ENCODE peak calls at places on chromosomes 6 and 20, in nine cellular contexts. B is Caco-2, D is HepG2, U is cardiac muscle cell, S is neuronal stem cell, V is uterus, K is psoas muscle, N is lung, Y is adrenal gland. W is an unnamed sample.
A peak's percentile ranks its signal among the peaks of the same experiment; 100 is the strongest.

GRCh38 chr20:45685896-45686295 is 15.9 kb upstream of the WFDC11 start:
- DNase-seq in V (no peak), K (no peak), D (no peak), S (no peak), U (peak; percentile 1), Y (no peak), B (peak; percentile 55), N (no peak), W (no peak)

GRCh38 chr20:50418890-50419642 is 91.1 kb upstream of the PTPN1 start:
- DNase-seq in K (no peak), Y (peak; percentile 41), D (no peak), N (peak; percentile 54), B (no peak), S (no peak), U (no peak), V (peak; percentile 60), W (no peak)

GRCh38 chr6:89956182-89956581 is 61.9 kb downstream of the GJA10 start:
- DNase-seq in Y (no peak), U (no peak), D (no peak), B (no peak), S (no peak), N (no peak), K (no peak), V (no peak), W (no peak)

GRCh38 chr6:139028242-139028657 is 295 bp upstream of the ABRACL start:
- DNase-seq in K (no peak), N (no peak), B (no peak), Y (no peak), U (no peak), S (no peak), D (no peak), V (no peak), W (no peak)

GRCh38 chr6:79833264-79833663 is 114.1 kb downstream of the ELOVL4 start:
- DNase-seq in D (no peak), K (no peak), S (no peak), V (no peak), B (no peak), U (peak; percentile 7), Y (no peak), N (no peak), W (peak; percentile 61)

GRCh38 chr6:25377672-25378071 is 98.5 kb downstream of the CARMIL1 start:
- DNase-seq in V (no peak), U (no peak), K (no peak), Y (no peak), S (no peak), N (no peak), B (no peak), D (no peak), W (no peak)

GRCh38 chr6:19818805-19819204 is 18.4 kb upstream of the ID4 start:
- DNase-seq in Y (no peak), S (no peak), N (no peak), V (no peak), D (no peak), U (no peak), K (no peak), B (no peak), W (no peak)

GRCh38 chr20:18943542-18943941 is 130.0 kb downstream of the SCP2D1 start:
- DNase-seq in B (no peak), K (peak; percentile 23), Y (no peak), N (no peak), U (no peak), S (no peak), V (no peak), D (no peak), W (no peak)

GRCh38 chr20:11267131-11267761 is 593.4 kb upstream of the JAG1 start:
- DNase-seq in D (peak; percentile 79), Y (peak; percentile 72), B (peak; percentile 80), U (peak; percentile 96), V (peak; percentile 71), K (peak; percentile 27), N (peak; percentile 34), S (peak; percentile 51), W (no peak)

GRCh38 chr20:9838378-9839295 is at the start of gene PAK5:
- DNase-seq in V (no peak), D (peak; percentile 53), K (peak; percentile 16), S (peak; percentile 89), Y (peak; percentile 84), U (peak; percentile 60), N (peak; percentile 68), B (peak; percentile 62), W (peak; percentile 77)

GRCh38 chr6:169556758-169557505 is 144.9 kb downstream of the WDR27 start:
- DNase-seq in S (no peak), B (no peak), D (no peak), V (no peak), N (no peak), K (no peak), U (no peak), Y (no peak), W (no peak)

GRCh38 chr20:37295001-37295400 is 5.5 kb downstream of the MANBAL start:
- DNase-seq in S (no peak), U (peak; percentile 90), K (no peak), N (no peak), B (no peak), Y (peak; percentile 84), V (peak; percentile 81), D (no peak), W (no peak)

GRCh38 chr6:10532392-10532791 is 11.2 kb downstream of the GCNT2 start:
- DNase-seq in D (no peak), K (no peak), Y (no peak), B (no peak), V (no peak), S (no peak), U (no peak), N (no peak), W (no peak)

GRCh38 chr6:25058387-25058786 is 122.6 kb upstream of the RIPOR2 start:
- DNase-seq in V (no peak), S (no peak), Y (no peak), K (no peak), B (no peak), N (no peak), D (no peak), U (no peak), W (no peak)

GRCh38 chr20:62104791-62105345 is 17.4 kb upstream of the LSM14B start:
- DNase-seq in N (no peak), S (no peak), V (peak; percentile 86), B (no peak), U (peak; percentile 3), Y (no peak), K (no peak), D (no peak), W (no peak)

GRCh38 chr20:62103508-62104233 is 18.6 kb upstream of the LSM14B start:
- DNase-seq in N (no peak), K (no peak), B (no peak), V (no peak), Y (no peak), D (no peak), S (no peak), U (no peak), W (no peak)

GRCh38 chr20:62097881-62098407 is 24.3 kb upstream of the LSM14B start:
- DNase-seq in N (no peak), S (no peak), K (no peak), B (no peak), Y (no peak), D (no peak), U (no peak), V (no peak), W (no peak)

GRCh38 chr20:62104234-62104789 is 18.0 kb upstream of the LSM14B start:
- DNase-seq in U (no peak), K (no peak), S (no peak), N (no peak), V (no peak), D (no peak), B (no peak), Y (no peak), W (no peak)

GRCh38 chr20:62101078-62101477 is 21.2 kb upstream of the LSM14B start:
- DNase-seq in U (no peak), N (no peak), B (no peak), Y (no peak), D (no peak), V (no peak), K (no peak), S (no peak), W (no peak)
- H3K9me3 ChIP-seq in U (no peaks in the 10 kb centered on the region), N (peaks cover 55% of the 10 kb centered on the region), B (peaks cover 14% of the 10 kb centered on the region), Y (no peaks in the 10 kb centered on the region), D (no peaks in the 10 kb centered on the region), V (no peaks in the 10 kb centered on the region), K (peaks cover 6% of the 10 kb centered on the region), S (peaks cover 14% of the 10 kb centered on the region), W (no peaks in the 10 kb centered on the region)

GRCh38 chr20:48738399-48739304 is 89.1 kb downstream of the PREX1 start:
- DNase-seq in U (no peak), N (no peak), V (no peak), S (no peak), Y (no peak), D (peak; percentile 69), B (no peak), K (no peak), W (no peak)
- H3K4me1 ChIP-seq in U (peaks cover 12% of the 10 kb centered on the region), N (peaks cover 20% of the 10 kb centered on the region), V (no peaks in the 10 kb centered on the region), S (no peaks in the 10 kb centered on the region), Y (no peaks in the 10 kb centered on the region), D (peaks cover 26% of the 10 kb centered on the region), B (no peaks in the 10 kb centered on the region), K (peaks cover 8% of the 10 kb centered on the region), W (peaks cover 12% of the 10 kb centered on the region)

GRCh38 chr6:120473804-120474203 is 860.5 kb downstream of the TBC1D32 start:
- DNase-seq in K (no peak), V (no peak), Y (no peak), B (no peak), D (no peak), N (no peak), S (no peak), U (no peak), W (no peak)

DNA sequence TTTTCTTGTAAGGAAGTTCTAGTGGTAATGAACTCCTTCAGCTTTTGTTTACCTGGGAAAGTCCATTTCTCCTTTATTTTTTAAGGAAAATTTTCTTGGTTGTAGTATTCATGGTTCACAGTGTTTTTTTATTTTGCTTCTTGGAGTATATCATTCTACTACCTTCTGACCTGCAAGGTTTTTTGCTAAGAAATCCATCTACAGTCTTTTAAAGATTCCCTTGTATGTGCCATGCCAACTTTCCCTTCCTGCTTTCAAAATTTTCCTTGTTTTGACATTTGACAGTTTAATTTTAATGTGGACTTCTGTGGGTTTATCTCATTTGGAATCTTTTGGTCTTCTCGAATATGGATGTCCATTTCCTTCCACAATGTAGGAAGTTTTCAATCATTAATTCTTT is 855.6 kb downstream of the TBC1D32 start:
- DNase-seq in B (no peak), U (no peak), D (no peak), Y (no peak), K (no peak), S (no peak), N (no peak), V (no peak), W (no peak)
- H3K9me3 ChIP-seq in B (no peaks in the 10 kb centered on the region), U (no peaks in the 10 kb centered on the region), D (peaks cover 67% of the 10 kb centered on the region), Y (peaks cover 4% of the 10 kb centered on the region), K (peaks cover 20% of the 10 kb centered on the region), S (no peaks in the 10 kb centered on the region), N (no peaks in the 10 kb centered on the region), V (no peaks in the 10 kb centered on the region), W (no peaks in the 10 kb centered on the region)

DNA sequence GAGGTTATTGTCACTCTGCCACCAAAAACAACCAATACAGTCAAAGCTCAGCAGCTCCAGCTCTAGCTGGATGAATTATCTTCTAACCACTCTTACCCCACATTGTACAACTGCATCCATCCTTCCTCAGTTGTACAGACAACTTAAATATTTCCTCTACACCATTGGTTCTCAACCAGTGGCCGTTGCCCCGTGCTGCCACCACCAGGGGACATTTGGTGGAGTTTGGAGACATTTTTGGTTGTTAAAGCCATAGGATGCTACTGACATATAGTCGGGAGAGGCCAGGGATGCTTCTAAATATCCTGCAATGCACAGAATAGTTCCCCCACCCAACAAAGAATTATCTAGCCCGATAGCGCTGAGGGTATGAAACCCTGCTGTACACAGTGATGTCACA is 59.3 kb downstream of the SHLD1 start:
- DNase-seq in N (no peak), U (no peak), Y (no peak), S (no peak), V (no peak), D (no peak), B (no peak), K (no peak), W (no peak)
- H3K4me1 ChIP-seq in N (peaks cover 5% of the 10 kb centered on the region), U (no peaks in the 10 kb centered on the region), Y (peaks cover 2% of the 10 kb centered on the region), S (no peaks in the 10 kb centered on the region), V (no peaks in the 10 kb centered on the region), D (peaks cover 44% of the 10 kb centered on the region), B (peaks cover 7% of the 10 kb centered on the region), K (peaks cover 7% of the 10 kb centered on the region), W (no peaks in the 10 kb centered on the region)